ENCODE peak calls at places on chromosomes 3 and 15, in eight cellular contexts. One of them, this sample, is unnamed.

GRCh38 chr3:5840091-5840490 is 652.6 kb downstream of the EDEM1 start:
- DNase-seq in AG09309: no peak
- DNase-seq in neural progenitor cell: no peak
- DNase-seq in astrocyte of the spinal cord: peak; percentile 83
- DNase-seq in Panc1: no peak
- DNase-seq in testis: no peak
- DNase-seq in choroid plexus epithelial cell: peak; percentile 1
- DNase-seq in psoas muscle: no peak
- DNase-seq in this sample: no peak

GRCh38 chr3:76514836-76515235 is 525.1 kb upstream of the ROBO2 start:
- DNase-seq in AG09309: no peak
- DNase-seq in neural progenitor cell: no peak
- DNase-seq in astrocyte of the spinal cord: peak; percentile 7
- DNase-seq in Panc1: no peak
- DNase-seq in testis: no peak
- DNase-seq in choroid plexus epithelial cell: peak; percentile 64
- DNase-seq in psoas muscle: no peak
- DNase-seq in this sample: no peak

GRCh38 chr15:76996526-76997401 is 1.8 kb downstream of the PSTPIP1 start:
- DNase-seq in AG09309: no peak
- DNase-seq in neural progenitor cell: no peak
- DNase-seq in astrocyte of the spinal cord: no peak
- DNase-seq in Panc1: no peak
- DNase-seq in testis: peak; percentile 32
- DNase-seq in choroid plexus epithelial cell: no peak
- DNase-seq in psoas muscle: no peak
- DNase-seq in this sample: no peak

GRCh38 chr3:186705882-186706780 is 11.0 kb upstream of the KNG1 start:
- DNase-seq in AG09309: no peak
- DNase-seq in neural progenitor cell: no peak
- DNase-seq in astrocyte of the spinal cord: no peak
- DNase-seq in Panc1: no peak
- DNase-seq in testis: no peak
- DNase-seq in choroid plexus epithelial cell: no peak
- DNase-seq in psoas muscle: no peak
- DNase-seq in this sample: no peak

GRCh38 chr3:126456211-126456610 is 19.5 kb downstream of the ZXDC start:
- DNase-seq in AG09309: no peak
- DNase-seq in neural progenitor cell: no peak
- DNase-seq in astrocyte of the spinal cord: no peak
- DNase-seq in Panc1: no peak
- DNase-seq in testis: no peak
- DNase-seq in choroid plexus epithelial cell: no peak
- DNase-seq in psoas muscle: peak; percentile 48
- DNase-seq in this sample: no peak

GRCh38 chr15:86355798-86356197 is 276.1 kb downstream of the AGBL1 start:
- DNase-seq in AG09309: no peak
- DNase-seq in neural progenitor cell: peak; percentile 34
- DNase-seq in astrocyte of the spinal cord: no peak
- DNase-seq in Panc1: no peak
- DNase-seq in testis: peak; percentile 15
- DNase-seq in choroid plexus epithelial cell: no peak
- DNase-seq in psoas muscle: no peak
- DNase-seq in this sample: no peak

GRCh38 chr3:111954228-111954990 is 24.4 kb upstream of the ABHD10 start:
- DNase-seq in AG09309: peak; percentile 86
- DNase-seq in neural progenitor cell: no peak
- DNase-seq in astrocyte of the spinal cord: peak; percentile 50
- DNase-seq in Panc1: no peak
- DNase-seq in testis: no peak
- DNase-seq in choroid plexus epithelial cell: no peak
- DNase-seq in psoas muscle: no peak
- DNase-seq in this sample: no peak

GRCh38 chr3:194404365-194405140 is 5.5 kb upstream of the GP5 start:
- DNase-seq in AG09309: no peak
- DNase-seq in neural progenitor cell: peak; percentile 55
- DNase-seq in astrocyte of the spinal cord: peak; percentile 54
- DNase-seq in Panc1: no peak
- DNase-seq in testis: peak; percentile 56
- DNase-seq in choroid plexus epithelial cell: peak; percentile 81
- DNase-seq in psoas muscle: no peak
- DNase-seq in this sample: peak; percentile 8

GRCh38 chr15:43872416-43873020 is 45.7 kb downstream of the WDR76 start:
- DNase-seq in AG09309: peak; percentile 58
- DNase-seq in neural progenitor cell: peak; percentile 82
- DNase-seq in astrocyte of the spinal cord: peak; percentile 79
- DNase-seq in Panc1: peak; percentile 38
- DNase-seq in testis: peak; percentile 83
- DNase-seq in choroid plexus epithelial cell: peak; percentile 92
- DNase-seq in psoas muscle: no peak
- DNase-seq in this sample: peak; percentile 10

GRCh38 chr15:90819390-90819789 is 49.0 kb upstream of the FURIN start:
- DNase-seq in AG09309: no peak
- DNase-seq in neural progenitor cell: no peak
- DNase-seq in astrocyte of the spinal cord: no peak
- DNase-seq in Panc1: no peak
- DNase-seq in testis: no peak
- DNase-seq in choroid plexus epithelial cell: no peak
- DNase-seq in psoas muscle: no peak
- DNase-seq in this sample: no peak

GRCh38 chr3:55882006-55882405 is 394.9 kb upstream of the WNT5A start:
- DNase-seq in AG09309: no peak
- DNase-seq in neural progenitor cell: peak; percentile 36
- DNase-seq in astrocyte of the spinal cord: no peak
- DNase-seq in Panc1: no peak
- DNase-seq in testis: no peak
- DNase-seq in choroid plexus epithelial cell: no peak
- DNase-seq in psoas muscle: no peak
- DNase-seq in this sample: no peak

GRCh38 chr3:187036394-187036793 is 102.9 kb downstream of the RPL39L start:
- DNase-seq in AG09309: no peak
- DNase-seq in neural progenitor cell: no peak
- DNase-seq in astrocyte of the spinal cord: no peak
- DNase-seq in Panc1: no peak
- DNase-seq in testis: no peak
- DNase-seq in choroid plexus epithelial cell: no peak
- DNase-seq in psoas muscle: no peak
- DNase-seq in this sample: no peak

GRCh38 chr15:34754674-34755418 is at the start of gene GJD2:
- DNase-seq in AG09309: no peak
- DNase-seq in neural progenitor cell: peak; percentile 89
- DNase-seq in astrocyte of the spinal cord: no peak
- DNase-seq in Panc1: no peak
- DNase-seq in testis: no peak
- DNase-seq in choroid plexus epithelial cell: no peak
- DNase-seq in psoas muscle: no peak
- DNase-seq in this sample: no peak
- H3K4me3 ChIP-seq in AG09309: no peak within 1 kb of the TSS
- H3K4me3 ChIP-seq in neural progenitor cell: peak within 1 kb of the TSS; percentile 55
- H3K4me3 ChIP-seq in astrocyte of the spinal cord: no peak within 1 kb of the TSS
- H3K4me3 ChIP-seq in Panc1: no peak within 1 kb of the TSS
- H3K4me3 ChIP-seq in testis: peak within 1 kb of the TSS; percentile 49
- H3K4me3 ChIP-seq in choroid plexus epithelial cell: no peak within 1 kb of the TSS
- H3K4me3 ChIP-seq in psoas muscle: peak within 1 kb of the TSS; percentile 55
- H3K4me3 ChIP-seq in this sample: no peak within 1 kb of the TSS

GRCh38 chr3:26280517-26280916 is 342.1 kb upstream of the LRRC3B start:
- DNase-seq in AG09309: no peak
- DNase-seq in neural progenitor cell: no peak
- DNase-seq in astrocyte of the spinal cord: no peak
- DNase-seq in Panc1: no peak
- DNase-seq in testis: no peak
- DNase-seq in choroid plexus epithelial cell: no peak
- DNase-seq in psoas muscle: no peak
- DNase-seq in this sample: no peak
- TF ChIP-seq CTCF in AG09309: no peak
- TF ChIP-seq CTCF in neural progenitor cell: peak; percentile 38
- TF ChIP-seq CTCF in astrocyte of the spinal cord: no peak
- TF ChIP-seq CTCF in Panc1: no peak
- TF ChIP-seq CTCF in testis: no peak
- TF ChIP-seq CTCF in choroid plexus epithelial cell: no peak
- TF ChIP-seq CTCF in psoas muscle: no peak
- TF ChIP-seq CTCF in this sample: no peak

GRCh38 chr15:62940755-62941361 is 101.7 kb upstream of the TPM1 start:
- DNase-seq in AG09309: peak; percentile 89
- DNase-seq in neural progenitor cell: no peak
- DNase-seq in astrocyte of the spinal cord: peak; percentile 97
- DNase-seq in Panc1: no peak
- DNase-seq in testis: peak; percentile 78
- DNase-seq in choroid plexus epithelial cell: peak; percentile 96
- DNase-seq in psoas muscle: peak; percentile 87
- DNase-seq in this sample: peak; percentile 24
- H3K4me3 ChIP-seq in AG09309: no peak overlapping the region
- H3K4me3 ChIP-seq in neural progenitor cell: no peak overlapping the region
- H3K4me3 ChIP-seq in astrocyte of the spinal cord: no peak overlapping the region
- H3K4me3 ChIP-seq in Panc1: no peak overlapping the region
- H3K4me3 ChIP-seq in testis: no peak overlapping the region
- H3K4me3 ChIP-seq in choroid plexus epithelial cell: no peak overlapping the region
- H3K4me3 ChIP-seq in psoas muscle: no peak overlapping the region
- H3K4me3 ChIP-seq in this sample: no peak overlapping the region

GRCh38 chr15:57635300-57635944 is 43.7 kb downstream of the MYZAP start:
- DNase-seq in AG09309: no peak
- DNase-seq in neural progenitor cell: no peak
- DNase-seq in astrocyte of the spinal cord: no peak
- DNase-seq in Panc1: no peak
- DNase-seq in testis: peak; percentile 81
- DNase-seq in choroid plexus epithelial cell: no peak
- DNase-seq in psoas muscle: peak; percentile 71
- DNase-seq in this sample: no peak
- TF ChIP-seq CTCF in AG09309: peak; percentile 27
- TF ChIP-seq CTCF in neural progenitor cell: no peak
- TF ChIP-seq CTCF in astrocyte of the spinal cord: no peak
- TF ChIP-seq CTCF in Panc1: no peak
- TF ChIP-seq CTCF in testis: no peak
- TF ChIP-seq CTCF in choroid plexus epithelial cell: no peak
- TF ChIP-seq CTCF in psoas muscle: no peak
- TF ChIP-seq CTCF in this sample: no peak

GRCh38 chr3:69081583-69082262 is 1.6 kb upstream of the UBA3 start:
- DNase-seq in AG09309: no peak
- DNase-seq in neural progenitor cell: no peak
- DNase-seq in astrocyte of the spinal cord: no peak
- DNase-seq in Panc1: no peak
- DNase-seq in testis: peak; percentile 37
- DNase-seq in choroid plexus epithelial cell: peak; percentile 56
- DNase-seq in psoas muscle: no peak
- DNase-seq in this sample: no peak

GRCh38 chr3:69084326-69084667 is 440 bp upstream of the ARL6IP5 start:
- DNase-seq in AG09309: peak; percentile 63
- DNase-seq in neural progenitor cell: no peak
- DNase-seq in astrocyte of the spinal cord: peak; percentile 86
- DNase-seq in Panc1: no peak
- DNase-seq in testis: no peak
- DNase-seq in choroid plexus epithelial cell: peak; percentile 78
- DNase-seq in psoas muscle: no peak
- DNase-seq in this sample: no peak

GRCh38 chr3:69082805-69083204 is 1.9 kb upstream of the ARL6IP5 start:
- DNase-seq in AG09309: peak; percentile 81
- DNase-seq in neural progenitor cell: no peak
- DNase-seq in astrocyte of the spinal cord: peak; percentile 83
- DNase-seq in Panc1: no peak
- DNase-seq in testis: peak; percentile 39
- DNase-seq in choroid plexus epithelial cell: peak; percentile 96
- DNase-seq in psoas muscle: no peak
- DNase-seq in this sample: peak; percentile 83

GRCh38 chr3:69080233-69080644 is at the start of gene UBA3:
- DNase-seq in AG09309: no peak
- DNase-seq in neural progenitor cell: peak; percentile 95
- DNase-seq in astrocyte of the spinal cord: peak; percentile 86
- DNase-seq in Panc1: no peak
- DNase-seq in testis: peak; percentile 96
- DNase-seq in choroid plexus epithelial cell: peak; percentile 88
- DNase-seq in psoas muscle: peak; percentile 94
- DNase-seq in this sample: peak; percentile 67

DNA sequence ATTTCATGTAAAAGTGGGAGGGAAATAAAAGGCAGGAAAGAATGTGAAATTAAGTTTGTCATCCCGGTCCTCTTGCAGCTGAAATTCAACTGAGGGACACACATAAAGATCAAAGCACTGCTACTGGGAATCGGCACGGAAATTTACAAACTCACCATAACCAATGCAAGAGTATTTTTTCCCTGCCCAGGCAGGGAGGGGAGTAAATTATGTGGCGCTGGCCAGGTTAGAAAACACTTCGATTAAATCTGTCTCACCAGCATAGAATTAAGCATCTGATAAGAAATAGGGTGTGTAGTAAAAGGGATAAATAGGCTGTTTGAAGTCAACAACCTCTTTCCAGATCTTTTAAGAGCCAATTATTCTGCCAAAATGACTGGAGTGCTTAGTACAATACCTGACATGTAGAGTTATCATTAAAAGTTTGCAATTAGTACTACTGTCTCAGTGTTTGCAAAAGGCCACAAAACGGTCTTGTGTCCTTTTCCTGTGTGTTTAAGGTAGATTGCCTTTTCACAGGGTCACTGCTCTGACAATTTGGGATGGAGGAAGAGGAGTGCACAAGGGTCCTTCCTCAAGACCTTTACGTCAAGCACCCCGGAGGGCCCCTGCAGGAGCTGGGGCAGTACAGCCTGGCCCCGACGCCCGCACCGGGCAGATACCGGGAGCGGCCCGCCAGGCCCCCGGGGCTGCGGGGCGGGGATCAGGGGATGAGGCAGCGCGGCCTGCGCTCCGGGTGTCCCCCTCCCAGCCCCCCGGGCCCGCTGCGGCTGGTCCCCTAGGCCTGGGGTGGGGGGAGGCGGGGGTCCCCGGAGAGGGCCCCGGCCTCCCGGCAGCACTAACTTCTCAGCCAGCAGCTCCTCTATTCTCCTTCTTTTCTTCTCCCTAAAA is 651 bp downstream of the UBA3 start:
- DNase-seq in AG09309: no peak
- DNase-seq in neural progenitor cell: peak; percentile 62
- DNase-seq in astrocyte of the spinal cord: no peak
- DNase-seq in Panc1: no peak
- DNase-seq in testis: no peak
- DNase-seq in choroid plexus epithelial cell: no peak
- DNase-seq in psoas muscle: peak; percentile 56
- DNase-seq in this sample: no peak
- H3K4me3 ChIP-seq in AG09309: peak overlapping the region; percentile 43
- H3K4me3 ChIP-seq in neural progenitor cell: peak overlapping the region; percentile 90
- H3K4me3 ChIP-seq in astrocyte of the spinal cord: peak overlapping the region; percentile 69
- H3K4me3 ChIP-seq in Panc1: peak overlapping the region; percentile 78
- H3K4me3 ChIP-seq in testis: peak overlapping the region; percentile 97
- H3K4me3 ChIP-seq in choroid plexus epithelial cell: peak overlapping the region; percentile 73
- H3K4me3 ChIP-seq in psoas muscle: peak overlapping the region; percentile 88
- H3K4me3 ChIP-seq in this sample: peak overlapping the region; percentile 94

GRCh38 chr3:99532246-99532645 is 106.1 kb upstream of the COL8A1 start:
- DNase-seq in AG09309: peak; percentile 62
- DNase-seq in neural progenitor cell: peak; percentile 80
- DNase-seq in astrocyte of the spinal cord: peak; percentile 80
- DNase-seq in Panc1: peak; percentile 25
- DNase-seq in testis: peak; percentile 76
- DNase-seq in choroid plexus epithelial cell: peak; percentile 95
- DNase-seq in psoas muscle: no peak
- DNase-seq in this sample: peak; percentile 15
- TF ChIP-seq CTCF in AG09309: peak; percentile 82
- TF ChIP-seq CTCF in neural progenitor cell: peak; percentile 74
- TF ChIP-seq CTCF in astrocyte of the spinal cord: peak; percentile 76
- TF ChIP-seq CTCF in Panc1: peak; percentile 70
- TF ChIP-seq CTCF in testis: peak; percentile 57
- TF ChIP-seq CTCF in choroid plexus epithelial cell: peak; percentile 94
- TF ChIP-seq CTCF in psoas muscle: peak; percentile 29
- TF ChIP-seq CTCF in this sample: peak; percentile 81

This sample was measured in GM12864.